ENCODE peak calls at places on chromosome 7, in six cellular contexts. N, A, Y, K, C and O are unnamed samples.

GRCh38 chr7:322111-322671 is 32.2 kb downstream of the FOXL3 start:
- DNase-seq in N (peak), A (peak), Y (peak), K (peak), C (no peak), O (no peak)

GRCh38 chr7:124106575-124106974 is 73.7 kb upstream of the TMEM229A start:
- DNase-seq in N (no peak), A (no peak), Y (no peak), K (no peak), C (no peak), O (no peak)

GRCh38 chr7:32958046-32959025 is 1.1 kb downstream of the FKBP9 start:
- DNase-seq in N (peak), A (no peak), Y (peak), K (peak), C (no peak), O (no peak)

GRCh38 chr7:30266686-30267085 is 17.7 kb upstream of the ZNRF2 start:
- DNase-seq in N (no peak), A (no peak), Y (no peak), K (no peak), C (no peak), O (no peak)

GRCh38 chr7:772005-772294 is 44.9 kb upstream of the PRKAR1B start:
- DNase-seq in N (no peak), A (no peak), Y (no peak), K (no peak), C (no peak), O (no peak)

GRCh38 chr7:149245244-149245643 is 5.8 kb downstream of the ZNF212 start:
- DNase-seq in N (no peak), A (no peak), Y (no peak), K (no peak), C (no peak), O (no peak)

GRCh38 chr7:6501586-6502564 is 49.4 kb downstream of the GRID2IP start:
- DNase-seq in N (no peak), A (no peak), Y (no peak), K (no peak), C (no peak), O (no peak)

GRCh38 chr7:92880212-92881090 is 44.1 kb upstream of the CDK6 start:
- DNase-seq in N (peak), A (peak), Y (no peak), K (no peak), C (no peak), O (no peak)

GRCh38 chr7:137820156-137820555 is 26.6 kb downstream of the DGKI start:
- DNase-seq in N (no peak), A (no peak), Y (peak), K (peak), C (no peak), O (no peak)